ENCODE peak calls at places on chromosomes 7 and 10, in nine cellular contexts. T is A549, R is H54, W is IMR-90, S is prostate gland, A is transverse colon, L is GM12878, C is body of pancreas, Q is stomach. K is an unnamed sample.

GRCh38 chr7:44772440-44772839 is 23.8 kb downstream of the ZMIZ2 start:
- DNase-seq in T (no peak), R (no peak), W (no peak), S (no peak), A (no peak), L (no peak), C (no peak), Q (no peak), K (no peak)

GRCh38 chr7:135719688-135720087 is 8.3 kb downstream of the SLC13A4 start:
- DNase-seq in T (no peak), R (no peak), W (no peak), S (no peak), A (no peak), L (no peak), C (no peak), Q (no peak), K (no peak)

GRCh38 chr7:115124409-115124939 is 202.6 kb downstream of the MDFIC start:
- DNase-seq in T (no peak), R (no peak), W (peak; percentile 27), S (no peak), A (no peak), L (no peak), C (peak; percentile 13), Q (no peak), K (no peak)

GRCh38 chr10:104339469-104340098 is 1.3 kb upstream of the ITPRIP start:
- DNase-seq in T (no peak), R (no peak), W (peak; percentile 77), S (peak; percentile 75), A (peak; percentile 43), L (no peak), C (peak; percentile 80), Q (peak; percentile 72), K (peak; percentile 11)

GRCh38 chr10:35768011-35768410 is 125.9 kb upstream of the FZD8 start:
- DNase-seq in T (no peak), R (no peak), W (peak; percentile 31), S (no peak), A (no peak), L (no peak), C (no peak), Q (no peak), K (no peak)

GRCh38 chr7:42097756-42098155 is 139.3 kb downstream of the GLI3 start:
- DNase-seq in T (no peak), R (peak; percentile 63), W (peak; percentile 89), S (no peak), A (no peak), L (no peak), C (no peak), Q (no peak), K (peak; percentile 89)

GRCh38 chr10:110524179-110524863 is 26.6 kb downstream of the DUSP5 start:
- DNase-seq in T (no peak), R (no peak), W (no peak), S (no peak), A (no peak), L (no peak), C (no peak), Q (no peak), K (no peak)

GRCh38 chr10:98673156-98673765 is 226.5 kb upstream of the HPS1 start:
- DNase-seq in T (no peak), R (no peak), W (no peak), S (no peak), A (no peak), L (no peak), C (no peak), Q (no peak), K (no peak)

GRCh38 chr7:50781371-50781770 is 1.3 kb downstream of the GRB10 start:
- DNase-seq in T (no peak), R (no peak), W (no peak), S (peak; percentile 26), A (no peak), L (no peak), C (peak; percentile 62), Q (no peak), K (no peak)

GRCh38 chr10:68171539-68172080 is 60.3 kb downstream of the ATOH7 start:
- DNase-seq in T (no peak), R (no peak), W (no peak), S (no peak), A (no peak), L (no peak), C (no peak), Q (no peak), K (no peak)

GRCh38 chr10:82925547-82925946 is 1050.6 kb downstream of the NRG3 start:
- DNase-seq in T (no peak), R (no peak), W (no peak), S (no peak), A (no peak), L (no peak), C (no peak), Q (no peak), K (no peak)

GRCh38 chr10:83212632-83213349 is 926.5 kb upstream of the GHITM start:
- DNase-seq in T (no peak), R (no peak), W (no peak), S (no peak), A (no peak), L (no peak), C (no peak), Q (no peak), K (no peak)

GRCh38 chr7:69723663-69724062 is 125.4 kb downstream of the AUTS2 start:
- DNase-seq in T (no peak), R (no peak), W (no peak), S (no peak), A (no peak), L (no peak), C (no peak), Q (no peak), K (no peak)

GRCh38 chr10:43816351-43817321 is 168.0 kb upstream of the ZNF32 start:
- DNase-seq in T (no peak), R (peak; percentile 30), W (peak; percentile 72), S (no peak), A (peak; percentile 61), L (peak; percentile 61), C (peak; percentile 40), Q (peak; percentile 47), K (peak; percentile 88)

GRCh38 chr7:51430480-51431086 is 114.0 kb upstream of the COBL start:
- DNase-seq in T (peak; percentile 74), R (peak; percentile 59), W (peak; percentile 12), S (peak; percentile 38), A (peak; percentile 45), L (peak; percentile 5), C (peak; percentile 42), Q (no peak), K (peak; percentile 74)

GRCh38 chr7:136870799-136871487 is 2.5 kb downstream of the CHRM2 start:
- DNase-seq in T (no peak), R (no peak), W (no peak), S (no peak), A (no peak), L (no peak), C (no peak), Q (no peak), K (no peak)

DNA sequence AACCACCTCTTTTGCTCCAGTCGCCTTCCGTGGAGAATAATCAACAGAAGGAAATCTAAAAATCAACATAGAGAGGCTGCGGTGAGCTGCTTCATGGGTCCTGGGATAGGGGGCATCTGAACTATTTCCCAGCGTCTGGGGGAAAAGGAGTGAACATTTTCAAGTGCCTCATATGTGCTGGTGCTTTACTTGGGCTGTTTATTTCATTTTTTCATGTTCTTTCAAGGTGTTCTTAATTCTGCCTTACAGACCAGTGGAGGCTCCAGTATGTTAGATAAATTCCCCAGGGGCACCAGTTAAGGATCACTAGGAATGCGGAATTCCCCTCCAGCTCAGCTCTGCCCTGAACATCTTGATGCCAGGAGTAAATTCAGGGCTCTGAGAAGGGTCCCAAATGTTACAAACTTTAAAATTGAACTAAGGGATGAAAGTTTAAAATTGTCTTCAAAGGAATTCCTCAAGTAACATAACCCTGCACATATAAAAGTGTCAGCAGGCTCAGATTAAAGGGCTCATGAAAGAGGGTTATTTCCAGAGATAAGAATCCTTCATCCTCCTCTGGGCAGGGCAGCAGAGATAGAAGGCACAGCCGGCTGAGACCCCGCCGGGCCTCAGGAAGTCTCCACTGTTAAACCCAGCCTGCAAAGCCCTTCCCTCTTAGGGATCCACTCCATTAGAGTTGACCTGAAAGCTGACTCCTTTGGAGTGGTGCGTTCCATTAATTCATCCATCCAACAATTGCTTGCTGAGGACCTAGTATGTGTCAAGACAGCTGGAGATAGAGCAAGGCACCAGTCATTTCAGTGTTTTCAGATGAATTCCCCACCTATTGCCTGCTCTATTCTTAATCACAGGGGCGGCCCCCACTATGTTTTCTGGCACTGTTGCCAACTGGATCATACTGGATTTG is 345.8 kb downstream of the KCNMA1 start:
- DNase-seq in T (no peak), R (no peak), W (peak; percentile 40), S (no peak), A (no peak), L (no peak), C (no peak), Q (no peak), K (no peak)
- TF ChIP-seq POLR2A in T (no peak), R (no peak), W (no peak), S (no peak), A (no peak), L (no peak), C (no peak), Q (no peak), K (no peak)

GRCh38 chr10:114821915-114822770 is 563 bp downstream of the FHIP2A start:
- DNase-seq in T (peak; percentile 26), R (no peak), W (peak; percentile 14), S (peak; percentile 24), A (peak; percentile 25), L (no peak), C (peak; percentile 35), Q (peak; percentile 46), K (peak; percentile 76)
- TF ChIP-seq POLR2A in T (peak; percentile 1), R (no peak), W (peak; percentile 23), S (no peak), A (no peak), L (no peak), C (no peak), Q (no peak), K (no peak)

GRCh38 chr7:47361746-47362215 is 220.1 kb downstream of the TNS3 start:
- DNase-seq in T (no peak), R (peak; percentile 90), W (peak; percentile 88), S (peak; percentile 21), A (peak; percentile 5), L (peak; percentile 12), C (no peak), Q (peak; percentile 17), K (no peak)
- TF ChIP-seq POLR2A in T (no peak), R (no peak), W (no peak), S (no peak), A (no peak), L (no peak), C (no peak), Q (no peak), K (no peak)

DNA sequence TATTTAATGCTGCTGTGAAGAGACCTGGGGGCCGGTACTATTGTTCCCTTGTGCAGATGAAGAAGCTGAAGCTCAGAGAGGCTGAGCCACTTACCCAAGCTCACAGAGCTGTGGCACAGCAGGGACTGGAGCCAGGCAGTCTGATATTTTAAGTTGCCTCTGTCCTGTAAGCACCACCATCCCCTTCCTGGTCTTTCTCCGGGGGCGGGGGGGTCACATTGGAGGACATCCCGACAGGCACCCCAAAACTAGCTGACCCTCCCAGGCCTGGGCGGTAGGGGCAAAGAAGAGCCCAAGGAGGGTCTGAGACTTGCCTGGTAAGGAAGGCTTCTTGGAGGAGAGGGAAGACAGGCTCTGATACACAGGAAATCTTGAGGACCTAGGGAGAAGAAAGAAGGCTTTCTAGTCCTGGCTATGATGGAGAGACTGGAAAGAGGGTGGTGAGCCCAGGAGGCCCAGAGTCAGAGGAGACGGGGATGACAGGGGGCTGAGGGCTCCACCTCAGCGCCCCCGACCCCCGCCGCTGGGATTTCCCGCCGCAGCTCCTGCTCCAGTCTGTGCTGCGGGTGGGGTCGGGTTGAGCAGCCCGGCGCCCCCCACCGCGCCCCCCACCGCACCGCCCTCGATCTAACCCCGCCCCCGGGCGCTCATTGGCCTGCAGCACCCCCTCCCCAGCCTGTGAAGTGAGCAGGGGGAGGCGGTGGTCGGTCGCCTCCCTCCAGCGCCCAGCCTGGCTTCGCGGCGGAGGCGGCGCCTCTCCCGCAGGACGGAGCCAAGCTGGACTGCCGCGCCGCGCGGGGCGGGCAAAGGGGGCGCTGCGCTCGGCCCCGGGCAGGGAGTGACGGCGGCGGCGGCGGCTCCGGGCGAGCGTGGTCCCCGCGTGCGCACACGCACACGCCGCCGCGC is at the start of gene ADCYAP1R1:
- DNase-seq in T (no peak), R (no peak), W (no peak), S (no peak), A (no peak), L (no peak), C (no peak), Q (no peak), K (no peak)
- TF ChIP-seq POLR2A in T (no peak), R (no peak), W (no peak), S (no peak), A (no peak), L (no peak), C (no peak), Q (no peak), K (no peak)